ENCODE peak calls at places on chromosome 10, in nine cellular contexts. P, T, S, Y, Z, E, H, U and I are unnamed samples.

GRCh38 chr10:124296121-124296812 is 122.5 kb downstream of the OAT start:
- DNase-seq in T (no peak), H (no peak), U (no peak), Y (no peak), Z (no peak), P (no peak), E (no peak), S (no peak), I (no peak)

GRCh38 chr10:110016037-110016436 is 8.3 kb downstream of the ADD3 start:
- DNase-seq in Z (no peak), H (peak; percentile 17), S (no peak), U (no peak), E (no peak), P (no peak), Y (peak; percentile 20), T (no peak), I (no peak)

GRCh38 chr10:69061305-69062161 is 26.4 kb upstream of the SRGN start:
- DNase-seq in S (no peak), E (no peak), P (peak; percentile 30), Z (peak; percentile 91), Y (peak; percentile 100), H (peak; percentile 95), U (no peak), T (peak; percentile 53), I (peak; percentile 86)

GRCh38 chr10:33211123-33211878 is 123.2 kb downstream of the NRP1 start:
- DNase-seq in U (no peak), Y (peak; percentile 52), T (peak; percentile 39), E (no peak), S (no peak), Z (no peak), H (no peak), P (no peak), I (no peak)

GRCh38 chr10:132058793-132059759 is 6.7 kb upstream of the JAKMIP3 start:
- DNase-seq in H (no peak), U (no peak), Z (no peak), T (no peak), E (peak; percentile 23), S (no peak), Y (no peak), P (no peak), I (no peak)

GRCh38 chr10:97821308-97822038 is 28.2 kb upstream of the GOLGA7B start:
- DNase-seq in H (peak; percentile 51), Y (no peak), T (no peak), P (no peak), Z (no peak), E (no peak), U (no peak), S (no peak), I (no peak)

GRCh38 chr10:76492026-76492425 is 1060.6 kb downstream of the LRMDA start:
- DNase-seq in E (no peak), S (no peak), P (no peak), H (peak; percentile 85), Y (peak; percentile 48), U (no peak), T (no peak), Z (no peak), I (peak; percentile 53)

GRCh38 chr10:70502406-70502805 is 23.8 kb downstream of the PALD1 start:
- DNase-seq in H (no peak), P (no peak), Y (no peak), T (no peak), E (no peak), U (no peak), Z (no peak), S (no peak), I (no peak)

GRCh38 chr10:88473989-88474883 is 108.9 kb downstream of the RNLS start:
- DNase-seq in U (no peak), T (no peak), E (no peak), S (no peak), Z (no peak), Y (no peak), P (no peak), H (no peak), I (no peak)

GRCh38 chr10:6162589-6163356 is 40.0 kb upstream of the PFKFB3 start:
- DNase-seq in P (no peak), Z (no peak), S (no peak), H (peak; percentile 40), T (no peak), Y (no peak), U (no peak), E (no peak), I (no peak)

GRCh38 chr10:53840668-53841067 is 960.4 kb downstream of the PCDH15 start:
- DNase-seq in T (no peak), Y (no peak), E (no peak), P (no peak), H (no peak), Z (no peak), S (no peak), U (no peak), I (no peak)

GRCh38 chr10:114487815-114488536 is 83.7 kb upstream of the AFAP1L2 start:
- DNase-seq in T (no peak), S (no peak), Z (no peak), U (no peak), E (no peak), Y (no peak), H (peak; percentile 14), P (no peak), I (no peak)

GRCh38 chr10:16314259-16314658 is 122.6 kb upstream of the PTER start:
- DNase-seq in E (no peak), H (no peak), T (no peak), Z (no peak), U (no peak), S (no peak), Y (no peak), P (no peak), I (no peak)

GRCh38 chr10:125159932-125160855 is at the start of gene CTBP2:
- DNase-seq in U (no peak), Z (no peak), H (no peak), S (no peak), E (no peak), P (no peak), T (no peak), Y (peak; percentile 69), I (no peak)

GRCh38 chr10:8084799-8085198 is 30.3 kb downstream of the GATA3 start:
- DNase-seq in U (no peak), H (no peak), Y (no peak), Z (no peak), P (no peak), T (no peak), S (no peak), E (no peak), I (no peak)

GRCh38 chr10:108393111-108393510 is 1228.6 kb upstream of the SORCS1 start:
- DNase-seq in T (no peak), Y (peak; percentile 50), U (no peak), H (peak; percentile 66), P (peak; percentile 13), E (no peak), S (no peak), Z (no peak), I (no peak)

GRCh38 chr10:21263266-21263803 is 262.1 kb downstream of the SKIDA1 start:
- DNase-seq in Z (no peak), U (no peak), P (no peak), S (no peak), H (no peak), Y (no peak), E (no peak), T (no peak), I (no peak)

GRCh38 chr10:92809845-92810244 is 38.5 kb upstream of the EXOC6 start:
- DNase-seq in S (no peak), E (no peak), Z (no peak), P (no peak), T (no peak), U (no peak), H (no peak), Y (no peak), I (no peak)

GRCh38 chr10:127243490-127244272 is 47.3 kb upstream of the INSYN2A start:
- DNase-seq in E (no peak), T (peak; percentile 39), Z (no peak), P (peak; percentile 57), Y (peak; percentile 60), S (no peak), H (peak; percentile 15), U (peak; percentile 26), I (peak; percentile 1)

GRCh38 chr10:132231656-132232552 is 45.2 kb downstream of the DPYSL4 start:
- DNase-seq in P (no peak), Z (no peak), U (peak; percentile 45), Y (no peak), E (no peak), T (no peak), S (no peak), H (no peak), I (no peak)

GRCh38 chr10:113322843-113323242 is 230.0 kb upstream of the HABP2 start:
- DNase-seq in S (no peak), T (no peak), Z (no peak), U (no peak), E (no peak), P (peak; percentile 40), H (no peak), Y (no peak), I (no peak)

GRCh38 chr10:308572-309085 is 173.4 kb downstream of the ZMYND11 start:
- DNase-seq in S (no peak), T (no peak), H (no peak), Y (no peak), P (no peak), E (no peak), U (no peak), Z (no peak), I (no peak)

GRCh38 chr10:31120392-31120791 is 88.7 kb upstream of the ZNF438 start:
- DNase-seq in E (no peak), T (no peak), P (no peak), H (no peak), Y (no peak), S (no peak), U (no peak), Z (no peak), I (no peak)

GRCh38 chr10:129486805-129487204 is 19.8 kb downstream of the MGMT start:
- DNase-seq in T (no peak), Y (no peak), S (no peak), U (no peak), H (no peak), P (no peak), E (no peak), Z (no peak), I (no peak)

GRCh38 chr10:60377955-60378354 is 11.7 kb downstream of the ANK3 start:
- DNase-seq in U (no peak), E (no peak), Z (no peak), S (no peak), T (no peak), Y (peak; percentile 72), P (no peak), H (peak; percentile 48), I (no peak)

GRCh38 chr10:61708841-61709240 is 46.1 kb downstream of the CABCOCO1 start:
- DNase-seq in E (no peak), P (no peak), Z (no peak), H (no peak), Y (no peak), T (no peak), U (no peak), S (no peak), I (no peak)

GRCh38 chr10:133327651-133328357 is 8.9 kb downstream of the CALY start:
- DNase-seq in T (no peak), E (no peak), P (no peak), H (peak; percentile 40), Y (no peak), U (no peak), S (no peak), Z (no peak), I (no peak)

GRCh38 chr10:60096761-60097513 is 190.6 kb upstream of the CCDC6 start:
- DNase-seq in U (no peak), H (no peak), E (no peak), Z (no peak), T (no peak), P (no peak), Y (no peak), S (no peak), I (no peak)

GRCh38 chr10:66835400-66835799 is 90.4 kb upstream of the LRRTM3 start:
- DNase-seq in Y (no peak), P (no peak), H (no peak), U (no peak), T (no peak), S (no peak), E (no peak), Z (no peak), I (no peak)

GRCh38 chr10:7267142-7267541 is 143.7 kb downstream of the SFMBT2 start:
- DNase-seq in Y (no peak), U (no peak), P (no peak), E (no peak), T (no peak), H (no peak), S (no peak), Z (no peak), I (no peak)

GRCh38 chr10:29600821-29601220 is 34.0 kb downstream of the SVIL start:
- DNase-seq in E (no peak), Y (no peak), Z (no peak), P (no peak), T (no peak), U (no peak), S (no peak), H (peak; percentile 64), I (no peak)